ENCODE peak calls at places on chromosome 5, in ten cellular contexts. R is HCT116, T is cardiac muscle cell, Y is transverse colon, W is tibial artery, X is fibroblast of mammary gland, S is endodermal cell, B is gastrocnemius medialis, C is upper lobe of right lung, H is fibroblast of villous mesenchyme. Q is an unnamed sample.

GRCh38 chr5:776862-777711 is 7.4 kb downstream of the ZDHHC11B start:
- DNase-seq in B (no peak), H (peak; percentile 13), W (no peak), X (peak; percentile 48), R (no peak), T (no peak), S (peak; percentile 47), C (no peak), Y (no peak), Q (no peak)

GRCh38 chr5:172361566-172362238 is 78.1 kb upstream of the UBTD2 start:
- DNase-seq in H (peak; percentile 99), Y (no peak), T (peak; percentile 94), B (peak; percentile 24), C (no peak), S (no peak), W (peak; percentile 92), R (peak; percentile 48), X (peak; percentile 100), Q (no peak)

GRCh38 chr5:129057329-129057728 is 37.2 kb upstream of the ISOC1 start:
- DNase-seq in B (no peak), C (no peak), X (no peak), H (no peak), W (no peak), T (no peak), S (no peak), R (no peak), Y (no peak), Q (no peak)

GRCh38 chr5:15304066-15304731 is 195.8 kb upstream of the FBXL7 start:
- DNase-seq in Y (no peak), H (no peak), C (no peak), T (no peak), S (no peak), W (no peak), R (no peak), B (no peak), X (no peak), Q (no peak)

GRCh38 chr5:33299621-33300208 is 141.1 kb upstream of the TARS1 start:
- DNase-seq in H (peak; percentile 53), Y (peak; percentile 15), T (peak; percentile 91), B (no peak), W (no peak), S (no peak), X (peak; percentile 90), C (no peak), R (peak; percentile 12), Q (no peak)

GRCh38 chr5:33891731-33892418 is at the start of gene ADAMTS12:
- DNase-seq in B (no peak), Y (peak; percentile 24), S (peak; percentile 84), R (no peak), C (peak; percentile 68), T (peak; percentile 86), X (peak; percentile 76), W (no peak), H (peak; percentile 78), Q (no peak)

GRCh38 chr5:43039468-43040286 is 442 bp downstream of the ANXA2R start:
- DNase-seq in X (peak; percentile 83), T (peak; percentile 91), R (peak; percentile 56), C (peak; percentile 81), S (peak; percentile 86), H (peak; percentile 84), B (peak; percentile 68), W (peak; percentile 83), Y (peak; percentile 68), Q (no peak)

GRCh38 chr5:65809817-65810531 is 88.0 kb downstream of the NLN start:
- DNase-seq in T (peak; percentile 87), W (peak; percentile 74), H (peak; percentile 57), R (no peak), S (no peak), X (peak; percentile 79), Y (peak; percentile 83), C (no peak), B (no peak), Q (peak; percentile 41)

GRCh38 chr5:52896524-52897237 is 92.5 kb upstream of the ITGA2 start:
- DNase-seq in W (no peak), C (no peak), T (peak; percentile 64), R (no peak), S (no peak), X (peak; percentile 62), Y (no peak), H (peak; percentile 18), B (no peak), Q (no peak)

GRCh38 chr5:332843-333242 is 11.3 kb downstream of the AHRR start:
- DNase-seq in X (no peak), W (no peak), T (peak; percentile 13), H (no peak), Y (no peak), R (no peak), C (no peak), B (no peak), S (no peak), Q (no peak)

GRCh38 chr5:88602584-88602983 is 280.4 kb downstream of the MEF2C start:
- DNase-seq in B (no peak), C (no peak), S (peak; percentile 67), H (no peak), T (no peak), X (no peak), R (peak; percentile 10), Y (peak; percentile 11), W (no peak), Q (no peak)

GRCh38 chr5:171537923-171538537 is 118.6 kb downstream of the FGF18 start:
- DNase-seq in X (peak; percentile 23), W (no peak), T (no peak), R (no peak), B (no peak), S (no peak), Y (no peak), C (no peak), H (no peak), Q (no peak)

GRCh38 chr5:74875994-74876791 is 10.0 kb upstream of the FAM169A start:
- DNase-seq in C (no peak), R (no peak), W (no peak), H (no peak), X (no peak), B (no peak), T (no peak), Y (no peak), S (no peak), Q (no peak)

GRCh38 chr5:83471405-83472212 is at the start of gene VCAN:
- DNase-seq in H (peak; percentile 92), C (peak; percentile 63), Y (peak; percentile 25), T (peak; percentile 94), W (peak; percentile 91), R (peak; percentile 53), S (peak; percentile 90), B (peak; percentile 28), X (peak; percentile 86), Q (no peak)

GRCh38 chr5:107719207-107719606 is 48.5 kb upstream of the EFNA5 start:
- DNase-seq in B (no peak), X (no peak), R (no peak), Y (no peak), S (no peak), H (no peak), C (no peak), W (no peak), T (no peak), Q (no peak)

DNA sequence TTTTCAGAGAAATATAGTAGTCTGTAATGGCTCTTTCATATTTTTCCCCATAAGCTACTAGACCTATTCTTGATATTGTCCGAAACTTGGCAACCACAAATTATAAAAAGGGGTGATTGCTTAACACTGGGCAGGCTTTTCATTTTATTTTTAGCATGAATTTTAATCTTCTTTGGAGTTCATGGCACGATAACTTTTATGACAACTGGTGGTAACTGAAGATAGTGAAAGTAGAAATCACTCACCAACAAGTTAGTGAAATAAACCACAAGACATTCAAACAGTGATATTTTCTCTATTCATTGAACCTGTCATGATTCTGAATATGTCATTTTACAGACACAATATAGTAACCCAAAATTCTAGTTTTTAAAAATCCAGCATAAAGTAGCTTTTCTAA is 213.9 kb downstream of the PRDM9 start:
- DNase-seq in R (no peak), X (no peak), Y (no peak), C (no peak), H (no peak), W (no peak), S (no peak), T (no peak), B (no peak), Q (no peak)
- H3K4me3 ChIP-seq in R (no peak overlapping the region), X (no peak overlapping the region), Y (no peak overlapping the region), C (no peak overlapping the region), H (no peak overlapping the region), W (no peak overlapping the region), S (no peak overlapping the region), T (no peak overlapping the region), B (no peak overlapping the region), Q (no peak overlapping the region)

DNA sequence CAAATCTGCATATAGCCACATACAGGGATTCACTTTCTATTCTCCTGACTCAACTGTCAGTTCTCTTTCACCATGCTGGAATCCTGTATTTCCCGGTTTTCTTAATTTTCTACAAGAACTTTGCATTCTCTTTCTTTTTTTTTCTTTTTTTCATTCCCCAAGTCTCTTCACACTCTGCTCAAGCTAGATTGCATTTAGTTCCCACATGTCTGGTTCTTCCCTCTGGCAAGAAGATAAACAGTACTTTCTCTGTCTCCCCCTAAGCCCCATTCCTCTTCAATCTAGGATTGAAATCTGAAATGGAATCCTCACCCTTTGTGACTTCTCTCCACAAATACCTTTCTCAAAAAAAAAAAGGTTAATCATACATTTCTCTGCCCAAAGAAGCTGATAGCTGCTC is 64.2 kb upstream of the SLC12A2 start:
- DNase-seq in Y (no peak), R (no peak), T (no peak), W (no peak), S (no peak), B (no peak), C (no peak), X (no peak), H (no peak), Q (no peak)
- TF ChIP-seq CTCF in Y (no peak), R (no peak), T (no peak), W (no peak), S (no peak), B (no peak), C (no peak), X (no peak), H (no peak), Q (no peak)

DNA sequence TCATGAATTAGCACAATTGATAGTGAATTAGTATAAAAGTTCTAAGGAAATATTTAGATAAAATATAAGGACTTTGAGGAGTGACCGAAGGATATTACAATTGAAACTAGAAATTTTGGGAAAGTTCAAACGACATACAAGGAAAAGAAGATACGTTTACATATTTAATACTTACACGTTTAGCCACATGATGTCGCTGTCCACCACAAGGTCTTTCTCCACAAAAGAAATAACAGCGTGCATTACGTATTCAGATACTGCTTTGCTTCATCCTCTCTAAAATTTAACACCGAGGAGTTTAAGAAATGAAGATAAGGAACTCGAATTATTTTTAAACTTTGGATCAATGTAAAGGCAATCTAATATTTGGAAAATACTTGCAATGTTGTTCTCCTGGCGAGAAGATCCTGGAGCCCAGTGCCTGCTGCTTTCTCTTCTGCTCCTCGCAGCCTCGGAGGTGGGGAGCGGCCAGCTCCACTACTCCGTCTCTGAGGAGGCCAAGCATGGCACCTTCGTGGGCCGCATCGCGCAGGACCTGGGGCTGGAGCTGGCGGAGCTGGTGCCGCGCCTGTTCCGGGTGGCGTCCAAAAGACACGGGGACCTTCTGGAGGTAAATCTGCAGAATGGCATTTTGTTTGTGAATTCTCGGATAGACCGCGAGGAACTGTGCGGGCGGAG is at the start of gene PCDHA3:
- DNase-seq in C (no peak), S (no peak), H (peak; percentile 39), W (peak; percentile 60), B (no peak), X (peak; percentile 34), R (no peak), T (peak; percentile 40), Y (no peak), Q (no peak)
- H3K4me3 ChIP-seq in C (peak within 1 kb of the TSS; percentile 43), S (no peak within 1 kb of the TSS), H (peak within 1 kb of the TSS; percentile 40), W (peak within 1 kb of the TSS; percentile 40), B (peak within 1 kb of the TSS; percentile 36), X (no peak within 1 kb of the TSS), R (no peak within 1 kb of the TSS), T (no peak within 1 kb of the TSS), Y (peak within 1 kb of the TSS; percentile 23), Q (no peak within 1 kb of the TSS)

GRCh38 chr5:136802382-136802781 is 437.0 kb upstream of the TRPC7 start:
- DNase-seq in S (peak; percentile 64), X (peak; percentile 54), C (no peak), Y (no peak), H (peak; percentile 22), B (no peak), W (no peak), T (peak; percentile 54), R (no peak), Q (peak; percentile 25)
- TF ChIP-seq CTCF in S (peak; percentile 66), X (peak; percentile 33), C (no peak), Y (no peak), H (no peak), B (no peak), W (peak; percentile 34), T (peak; percentile 31), R (peak; percentile 33), Q (peak; percentile 67)